ENCODE peak calls at places on chromosomes 12 and 14, in five cellular contexts. Y is tibial artery; D is pons; U is HT-29; G is stimulated activated CD4-positive, alpha-beta T cell treated with anti-CD3 and anti-CD28 coated beads, TNF-alpha, amount 100 ng/mL, for 24 hours. K is an unnamed sample.

GRCh38 chr12:123113038-123113437 is 37.9 kb downstream of the PITPNM2 start:
- DNase-seq in D (no peak), G (no peak), Y (no peak), U (no peak), K (no peak)

GRCh38 chr12:74449872-74450271 is 87.8 kb upstream of the ATXN7L3B start:
- DNase-seq in D (no peak), Y (no peak), U (no peak), G (no peak), K (no peak)

GRCh38 chr12:5872745-5873144 is 72.3 kb downstream of the ANO2 start:
- DNase-seq in G (no peak), U (peak; percentile 20), Y (no peak), D (no peak), K (no peak)

GRCh38 chr12:121789800-121790748 is 3.4 kb downstream of the RHOF start:
- DNase-seq in Y (peak; percentile 61), D (no peak), U (no peak), G (peak; percentile 94), K (no peak)

GRCh38 chr14:35985504-35986218 is 159.5 kb downstream of the BRMS1L start:
- DNase-seq in D (peak; percentile 99), Y (no peak), G (no peak), U (no peak), K (no peak)

GRCh38 chr12:43278268-43278832 is 273.7 kb downstream of the ADAMTS20 start:
- DNase-seq in U (peak; percentile 69), D (no peak), G (no peak), Y (no peak), K (no peak)

GRCh38 chr12:131865196-131865875 is 29.1 kb upstream of the ULK1 start:
- DNase-seq in U (no peak), G (no peak), Y (no peak), D (no peak), K (no peak)

GRCh38 chr14:54186821-54187365 is 209.9 kb upstream of the CDKN3 start:
- DNase-seq in Y (no peak), U (no peak), D (no peak), G (no peak), K (no peak)

GRCh38 chr12:122147514-122148290 is 26.3 kb downstream of the IL31 start:
- DNase-seq in U (no peak), Y (no peak), D (no peak), G (no peak), K (no peak)

GRCh38 chr12:75913502-75914110 is 118.0 kb downstream of the PHLDA1 start:
- DNase-seq in G (peak; percentile 51), D (no peak), Y (no peak), U (no peak), K (no peak)

GRCh38 chr12:77070382-77071294 is 5.3 kb upstream of the E2F7 start:
- DNase-seq in Y (no peak), G (no peak), D (no peak), U (no peak), K (no peak)

GRCh38 chr12:104549820-104550480 is 93.2 kb downstream of the CHST11 start:
- DNase-seq in G (no peak), Y (no peak), D (no peak), U (no peak), K (no peak)

GRCh38 chr14:89600950-89601826 is 184.2 kb upstream of the FOXN3 start:
- DNase-seq in D (no peak), G (no peak), U (no peak), Y (no peak), K (no peak)

GRCh38 chr12:67366530-67367196 is 97.5 kb downstream of the CAND1 start:
- DNase-seq in D (no peak), U (no peak), G (no peak), Y (no peak), K (no peak)

GRCh38 chr12:102539651-102540553 is 59.5 kb upstream of the IGF1 start:
- DNase-seq in Y (no peak), D (no peak), U (no peak), G (no peak), K (no peak)

GRCh38 chr12:48977290-48978281 is 536 bp upstream of the WNT1 start:
- DNase-seq in U (peak; percentile 54), Y (no peak), G (peak; percentile 81), D (no peak), K (peak; percentile 89)

GRCh38 chr12:50637870-50638481 is 125.9 kb upstream of the ATF1 start:
- DNase-seq in G (no peak), Y (no peak), U (peak; percentile 56), D (peak; percentile 84), K (no peak)

GRCh38 chr14:100529561-100530031 is 57.6 kb downstream of the BEGAIN start:
- DNase-seq in D (no peak), G (no peak), Y (no peak), U (no peak), K (no peak)

GRCh38 chr14:102490456-102490855 is 19.1 kb downstream of the ANKRD9 start:
- DNase-seq in U (no peak), G (no peak), D (no peak), Y (no peak), K (peak; percentile 3)

GRCh38 chr12:21566223-21566906 is 38.3 kb downstream of the GYS2 start:
- DNase-seq in D (no peak), U (no peak), G (no peak), Y (no peak), K (no peak)

GRCh38 chr14:68979021-68979721 is at the start of gene ACTN1:
- DNase-seq in Y (peak; percentile 96), U (peak; percentile 89), D (peak; percentile 72), G (peak; percentile 80), K (peak; percentile 93)

GRCh38 chr12:84604541-84604940 is 308.1 kb downstream of the SLC6A15 start:
- DNase-seq in U (no peak), Y (no peak), G (no peak), D (no peak), K (no peak)

GRCh38 chr12:76764856-76765255 is 941 bp downstream of the ZDHHC17 start:
- DNase-seq in D (peak; percentile 57), G (no peak), U (peak; percentile 12), Y (no peak), K (no peak)

GRCh38 chr12:68910128-68910527 is 22.8 kb downstream of the CPM start:
- DNase-seq in G (no peak), Y (no peak), U (no peak), D (no peak), K (no peak)

K was measured in HuH-7.5.